ENCODE peak calls at places on chromosomes 1 and 21, in five cellular contexts. P is uterus, X is Peyer's patch, C is endothelial cell of umbilical vein, F is stomach. N is an unnamed sample.

GRCh38 chr1:55326496-55326895 is 111.3 kb upstream of the USP24 start:
- DNase-seq in P (no peak), X (no peak), C (no peak), F (no peak), N (no peak)

GRCh38 chr1:164559342-164560070 is 522 bp downstream of the PBX1 start:
- DNase-seq in P (peak), X (peak), C (peak), F (no peak), N (no peak)

GRCh38 chr1:9910080-9910424 is at the start of gene CTNNBIP1:
- DNase-seq in P (no peak), X (no peak), C (no peak), F (no peak), N (peak)

GRCh38 chr1:240956424-240956823 is 344.5 kb upstream of the GREM2 start:
- DNase-seq in P (no peak), X (no peak), C (no peak), F (no peak), N (no peak)

GRCh38 chr1:64505944-64506658 is 36.2 kb downstream of the CACHD1 start:
- DNase-seq in P (peak), X (peak), C (no peak), F (peak), N (no peak)

GRCh38 chr1:100584761-100585745 is 47.1 kb downstream of the GPR88 start:
- DNase-seq in P (no peak), X (no peak), C (peak), F (no peak), N (no peak)

GRCh38 chr1:150567341-150567716 is 12.1 kb downstream of the MCL1 start:
- DNase-seq in P (no peak), X (peak), C (no peak), F (no peak), N (no peak)

GRCh38 chr1:201749059-201749458 is 79.9 kb upstream of the IPO9 start:
- DNase-seq in P (no peak), X (no peak), C (no peak), F (no peak), N (no peak)

GRCh38 chr1:225070972-225071371 is 141.5 kb downstream of the DNAH14 start:
- DNase-seq in P (no peak), X (no peak), C (no peak), F (no peak), N (no peak)

GRCh38 chr1:7972285-7972684 is 10.8 kb downstream of the PARK7 start:
- DNase-seq in P (no peak), X (no peak), C (no peak), F (no peak), N (no peak)

GRCh38 chr1:183227382-183227781 is 41.3 kb downstream of the LAMC2 start:
- DNase-seq in P (no peak), X (no peak), C (no peak), F (no peak), N (no peak)

GRCh38 chr1:236497908-236498307 is 25.9 kb upstream of the LGALS8 start:
- DNase-seq in P (no peak), X (no peak), C (no peak), F (no peak), N (no peak)

GRCh38 chr1:27119270-27119618 is 35.7 kb downstream of the SLC9A1 start:
- DNase-seq in P (peak), X (no peak), C (no peak), F (no peak), N (no peak)

GRCh38 chr21:36087362-36088138 is 17.7 kb downstream of the CBR1 start:
- DNase-seq in P (no peak), X (no peak), C (no peak), F (no peak), N (no peak)

GRCh38 chr1:39727221-39727931 is 11.3 kb upstream of the PPIE start:
- DNase-seq in P (no peak), X (no peak), C (peak), F (no peak), N (no peak)

GRCh38 chr1:17112496-17113236 is 6.6 kb downstream of the PADI2 start:
- DNase-seq in P (no peak), X (peak), C (no peak), F (no peak), N (no peak)

GRCh38 chr1:24964811-24965570 is 34.9 kb upstream of the RUNX3 start:
- DNase-seq in P (no peak), X (peak), C (no peak), F (peak), N (no peak)

GRCh38 chr1:7491089-7491817 is 279.8 kb upstream of the VAMP3 start:
- DNase-seq in P (peak), X (peak), C (peak), F (no peak), N (no peak)

GRCh38 chr1:234311414-234311813 is 61.8 kb upstream of the COA6 start:
- DNase-seq in P (no peak), X (no peak), C (no peak), F (no peak), N (no peak)

GRCh38 chr1:182885591-182885990 is 46.4 kb downstream of the DHX9 start:
- DNase-seq in P (no peak), X (no peak), C (no peak), F (no peak), N (no peak)

GRCh38 chr1:184160236-184160635 is 108.7 kb downstream of the TSEN15 start:
- DNase-seq in P (no peak), X (no peak), C (peak), F (no peak), N (no peak)

GRCh38 chr1:187417524-187417923 is 588.8 kb downstream of the PLA2G4A start:
- DNase-seq in P (no peak), X (no peak), C (no peak), F (no peak), N (no peak)

GRCh38 chr1:27057801-27058647 is 45.4 kb upstream of the TENT5B start:
- DNase-seq in P (no peak), X (no peak), C (no peak), F (no peak), N (no peak)

GRCh38 chr21:45559216-45560105 is 17.2 kb upstream of the SLC19A1 start:
- DNase-seq in P (peak), X (peak), C (no peak), F (no peak), N (no peak)

GRCh38 chr1:239538244-239538988 is 152.0 kb downstream of the CHRM3 start:
- DNase-seq in P (no peak), X (no peak), C (no peak), F (no peak), N (no peak)

GRCh38 chr1:48920741-48921330 is 144.1 kb upstream of the BEND5 start:
- DNase-seq in P (no peak), X (no peak), C (no peak), F (no peak), N (no peak)

GRCh38 chr21:36207577-36208320 is 51.1 kb downstream of the DOP1B start:
- DNase-seq in P (no peak), X (no peak), C (peak), F (no peak), N (peak)

GRCh38 chr1:176243746-176244145 is 36.7 kb upstream of the COP1 start:
- DNase-seq in P (no peak), X (no peak), C (no peak), F (no peak), N (no peak)

GRCh38 chr1:197902454-197903195 is at the start of gene C1orf53:
- DNase-seq in P (peak), X (peak), C (peak), F (peak), N (peak)
- TF ChIP-seq POLR2A in P (peak), X (peak), C (peak), F (no peak), N (peak)

GRCh38 chr1:93080424-93080823 is 1.3 kb downstream of the MTF2 start:
- DNase-seq in P (no peak), X (no peak), C (peak), F (no peak), N (no peak)

GRCh38 chr1:93076268-93076667 is 2.8 kb upstream of the MTF2 start:
- DNase-seq in P (no peak), X (no peak), C (no peak), F (no peak), N (no peak)

GRCh38 chr1:93081716-93082115 is 2.6 kb downstream of the MTF2 start:
- DNase-seq in P (no peak), X (no peak), C (peak), F (no peak), N (no peak)

GRCh38 chr1:93079685-93080141 is 630 bp downstream of the MTF2 start:
- DNase-seq in P (peak), X (peak), C (peak), F (no peak), N (no peak)

DNA sequence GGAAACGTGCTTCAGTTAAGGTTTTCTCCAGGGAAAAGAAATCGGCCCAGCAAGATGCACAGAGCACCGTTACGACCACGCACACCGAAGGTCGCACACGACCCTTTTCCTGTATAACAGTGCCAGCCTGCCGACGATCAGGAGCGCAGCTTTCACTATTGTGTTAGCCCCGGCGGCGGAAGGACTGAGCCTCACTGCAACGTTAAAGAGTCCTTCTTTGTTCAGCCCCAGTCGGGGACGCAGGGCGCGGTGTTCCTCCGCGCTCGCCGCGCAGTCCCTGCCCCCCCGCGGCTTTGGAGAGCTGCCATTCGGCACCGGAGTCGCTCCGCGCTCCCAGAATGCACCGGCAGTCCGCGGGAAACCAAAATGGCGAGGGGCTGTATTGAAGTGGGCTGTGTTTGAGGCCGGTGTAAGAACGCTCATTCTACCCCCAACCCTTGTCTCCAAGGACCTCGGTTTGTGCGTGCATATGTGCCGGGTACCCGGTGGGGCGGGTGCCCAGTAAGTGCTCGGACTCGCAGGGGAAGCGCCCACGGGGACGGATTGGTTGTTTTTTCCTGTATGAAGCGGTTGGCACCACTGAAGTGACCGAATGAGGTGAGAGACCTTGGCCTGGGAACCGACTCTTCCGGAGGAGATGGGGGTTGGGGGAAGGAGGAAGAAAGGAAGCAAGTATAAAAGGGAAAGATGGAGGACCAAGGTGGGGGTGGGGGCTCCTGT is at the start of gene MTF2:
- DNase-seq in P (peak), X (peak), C (peak), F (peak), N (peak)
- TF ChIP-seq POLR2A in P (peak), X (peak), C (peak), F (no peak), N (peak)

GRCh38 chr1:169886931-169887330 is 6.8 kb downstream of the SCYL3 start:
- DNase-seq in P (no peak), X (no peak), C (no peak), F (no peak), N (no peak)
- TF ChIP-seq POLR2A in P (no peak), X (no peak), C (no peak), F (no peak), N (no peak)

DNA sequence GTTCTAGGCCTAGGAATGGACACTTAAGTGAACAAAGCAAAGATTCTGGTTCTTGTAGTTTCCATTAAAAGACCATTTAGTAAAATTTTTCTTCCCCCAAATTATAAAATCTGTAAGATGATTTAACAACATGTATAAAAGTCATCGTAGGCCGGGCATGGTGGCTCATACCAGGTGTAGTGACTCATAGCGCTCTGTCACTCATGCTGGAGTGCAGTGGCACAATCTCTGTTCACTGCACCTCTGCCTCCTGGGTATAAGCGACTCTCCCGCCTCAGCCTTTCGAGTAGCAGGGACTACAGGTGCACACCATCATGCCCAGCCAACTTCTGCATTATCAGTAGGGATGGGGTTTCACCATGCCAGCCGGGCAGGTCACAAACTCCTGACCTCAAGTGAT is 9.1 kb downstream of the ASPM start:
- DNase-seq in P (no peak), X (no peak), C (no peak), F (no peak), N (no peak)
- TF ChIP-seq POLR2A in P (no peak), X (no peak), C (no peak), F (no peak), N (no peak)

N was measured in H54.